ENCODE peak calls at places on chromosome 21, in six cellular contexts. One of them, this sample, is unnamed.

GRCh38 chr21:19236209-19236608 is 832.6 kb upstream of the TMPRSS15 start:
- DNase-seq in GM10248: no peak
- DNase-seq in NCI-H226: no peak
- DNase-seq in posterior cingulate gyrus: no peak
- DNase-seq in breast epithelium: no peak
- DNase-seq in germinal center: no peak
- DNase-seq in this sample: no peak

GRCh38 chr21:45823100-45823681 is 158.4 kb upstream of the COL6A1 start:
- DNase-seq in breast epithelium: no peak
- DNase-seq in GM10248: no peak
- DNase-seq in germinal center: no peak
- DNase-seq in posterior cingulate gyrus: no peak
- DNase-seq in NCI-H226: no peak
- DNase-seq in this sample: no peak

GRCh38 chr21:38494688-38495087 is 3.6 kb downstream of the ERG start:
- DNase-seq in GM10248: no peak
- DNase-seq in posterior cingulate gyrus: no peak
- DNase-seq in germinal center: no peak
- DNase-seq in NCI-H226: no peak
- DNase-seq in breast epithelium: no peak
- DNase-seq in this sample: no peak

GRCh38 chr21:41630249-41630648 is 122.3 kb upstream of the TMPRSS2 start:
- DNase-seq in GM10248: no peak
- DNase-seq in germinal center: no peak
- DNase-seq in NCI-H226: peak
- DNase-seq in posterior cingulate gyrus: no peak
- DNase-seq in breast epithelium: no peak
- DNase-seq in this sample: no peak

GRCh38 chr21:45549670-45550463 is 7.6 kb upstream of the SLC19A1 start:
- DNase-seq in NCI-H226: no peak
- DNase-seq in germinal center: no peak
- DNase-seq in GM10248: peak
- DNase-seq in breast epithelium: no peak
- DNase-seq in posterior cingulate gyrus: no peak
- DNase-seq in this sample: no peak

GRCh38 chr21:43958364-43959158 is 53.5 kb upstream of the TRAPPC10 start:
- DNase-seq in NCI-H226: no peak
- DNase-seq in posterior cingulate gyrus: no peak
- DNase-seq in breast epithelium: no peak
- DNase-seq in germinal center: no peak
- DNase-seq in GM10248: no peak
- DNase-seq in this sample: no peak

GRCh38 chr21:35850542-35851103 is 209.7 kb downstream of the SETD4 start:
- DNase-seq in breast epithelium: no peak
- DNase-seq in posterior cingulate gyrus: no peak
- DNase-seq in GM10248: no peak
- DNase-seq in NCI-H226: no peak
- DNase-seq in germinal center: no peak
- DNase-seq in this sample: no peak

GRCh38 chr21:16145479-16145878 is 415.7 kb downstream of the USP25 start:
- DNase-seq in NCI-H226: no peak
- DNase-seq in GM10248: no peak
- DNase-seq in germinal center: no peak
- DNase-seq in posterior cingulate gyrus: no peak
- DNase-seq in breast epithelium: no peak
- DNase-seq in this sample: no peak

GRCh38 chr21:15410853-15411252 is 318.9 kb upstream of the USP25 start:
- DNase-seq in GM10248: no peak
- DNase-seq in germinal center: no peak
- DNase-seq in NCI-H226: no peak
- DNase-seq in posterior cingulate gyrus: no peak
- DNase-seq in breast epithelium: no peak
- DNase-seq in this sample: no peak

GRCh38 chr21:37421306-37421705 is 54.7 kb downstream of the DYRK1A start:
- DNase-seq in germinal center: no peak
- DNase-seq in GM10248: no peak
- DNase-seq in NCI-H226: no peak
- DNase-seq in posterior cingulate gyrus: no peak
- DNase-seq in breast epithelium: no peak
- DNase-seq in this sample: no peak

GRCh38 chr21:21101911-21102310 is 103.7 kb downstream of the NCAM2 start:
- DNase-seq in breast epithelium: no peak
- DNase-seq in NCI-H226: peak
- DNase-seq in GM10248: no peak
- DNase-seq in germinal center: no peak
- DNase-seq in posterior cingulate gyrus: no peak
- DNase-seq in this sample: no peak

GRCh38 chr21:43313939-43314405 is 113.0 kb downstream of the SIK1 start:
- DNase-seq in NCI-H226: no peak
- DNase-seq in breast epithelium: no peak
- DNase-seq in germinal center: no peak
- DNase-seq in GM10248: no peak
- DNase-seq in posterior cingulate gyrus: no peak
- DNase-seq in this sample: no peak

GRCh38 chr21:35249636-35250035 is 200.5 kb upstream of the RUNX1 start:
- DNase-seq in germinal center: no peak
- DNase-seq in NCI-H226: no peak
- DNase-seq in posterior cingulate gyrus: no peak
- DNase-seq in breast epithelium: peak
- DNase-seq in GM10248: no peak
- DNase-seq in this sample: no peak

GRCh38 chr21:45506241-45506817 is 35.9 kb downstream of the SLC19A1 start:
- DNase-seq in NCI-H226: no peak
- DNase-seq in GM10248: no peak
- DNase-seq in posterior cingulate gyrus: no peak
- DNase-seq in breast epithelium: no peak
- DNase-seq in germinal center: no peak
- DNase-seq in this sample: no peak

This sample was measured in cerebellum.